ENCODE peak calls at places on chromosomes 1 and 21, in five cellular contexts. A is CD4-positive, alpha-beta T cell; B is GM13976; P is Peyer's patch; I is neural crest cell. G is an unnamed sample.

GRCh38 chr1:230186003-230186863 is 119.2 kb downstream of the GALNT2 start:
- DNase-seq in A (no peak), B (no peak), P (peak), I (no peak), G (peak)

GRCh38 chr1:64282353-64282752 is 78.9 kb downstream of the UBE2U start:
- DNase-seq in A (no peak), B (no peak), P (no peak), I (no peak), G (no peak)

GRCh38 chr1:48493031-48493430 is 21.0 kb upstream of the SPATA6 start:
- DNase-seq in A (no peak), B (no peak), P (no peak), I (no peak), G (no peak)

GRCh38 chr1:185731446-185731845 is 2.7 kb upstream of the HMCN1 start:
- DNase-seq in A (no peak), B (no peak), P (no peak), I (no peak), G (no peak)

GRCh38 chr1:80896957-80897356 is 903.8 kb upstream of the ADGRL2 start:
- DNase-seq in A (no peak), B (no peak), P (no peak), I (no peak), G (no peak)

GRCh38 chr1:239951518-239952130 is 140.1 kb upstream of the FMN2 start:
- DNase-seq in A (peak), B (peak), P (peak), I (peak), G (peak)

GRCh38 chr1:105652109-105652508 is 1404.4 kb upstream of the PRMT6 start:
- DNase-seq in A (no peak), B (no peak), P (no peak), I (no peak), G (no peak)

GRCh38 chr1:1054099-1054700 is 19.9 kb downstream of the RNF223 start:
- DNase-seq in A (no peak), B (no peak), P (no peak), I (no peak), G (no peak)

GRCh38 chr1:76993036-76993435 is 125.8 kb downstream of the ST6GALNAC5 start:
- DNase-seq in A (no peak), B (no peak), P (no peak), I (no peak), G (no peak)

GRCh38 chr1:247769603-247770002 is 9.2 kb upstream of the OR1C1 start:
- DNase-seq in A (no peak), B (no peak), P (no peak), I (no peak), G (no peak)

GRCh38 chr1:234957330-234958065 is 171.1 kb downstream of the TOMM20 start:
- DNase-seq in A (no peak), B (no peak), P (peak), I (no peak), G (no peak)

GRCh38 chr1:12063141-12064072 is at the start of gene TNFRSF8:
- DNase-seq in A (no peak), B (peak), P (no peak), I (no peak), G (peak)

GRCh38 chr1:44485229-44485932 is 80.3 kb downstream of the RNF220 start:
- DNase-seq in A (no peak), B (no peak), P (no peak), I (no peak), G (peak)

GRCh38 chr1:214331827-214332423 is 51.0 kb downstream of the SMYD2 start:
- DNase-seq in A (peak), B (peak), P (peak), I (peak), G (peak)

GRCh38 chr1:25700626-25701025 is 84.0 kb downstream of the MAN1C1 start:
- DNase-seq in A (no peak), B (no peak), P (no peak), I (peak), G (no peak)

GRCh38 chr1:27658951-27659496 is 13.0 kb downstream of the IFI6 start:
- DNase-seq in A (peak), B (peak), P (peak), I (no peak), G (peak)

DNA sequence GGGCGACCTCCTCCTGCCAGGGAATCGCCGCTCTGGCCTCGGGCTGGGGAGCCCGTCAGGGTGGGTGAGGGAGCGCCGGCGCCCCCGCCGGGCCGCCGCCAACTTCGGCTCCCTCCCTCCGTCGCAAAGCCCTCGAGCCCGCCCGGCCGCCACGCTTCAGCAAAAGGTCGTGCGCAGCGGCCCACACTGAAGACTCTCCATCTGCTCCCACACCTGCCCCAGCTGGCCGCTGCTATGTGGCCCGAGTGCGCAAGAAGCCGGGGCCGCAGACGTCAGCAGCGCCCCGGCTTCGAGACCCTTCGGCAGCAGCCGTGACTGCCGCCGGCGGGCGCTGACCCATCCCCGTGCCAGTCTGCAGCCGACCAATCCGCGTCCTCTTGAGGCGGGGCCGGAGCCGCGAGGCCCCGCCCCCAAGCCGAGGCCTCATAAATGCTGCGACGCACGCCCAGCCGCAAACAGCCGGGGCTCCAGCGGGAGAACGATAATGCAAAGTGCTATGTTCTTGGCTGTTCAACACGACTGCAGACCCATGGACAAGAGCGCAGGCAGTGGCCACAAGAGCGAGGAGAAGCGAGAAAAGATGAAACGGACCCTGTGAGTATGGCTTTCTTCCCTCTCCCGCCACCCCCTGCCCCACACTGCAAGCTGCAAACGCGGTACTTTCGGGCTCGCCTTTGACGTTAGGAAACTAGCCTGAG is at the start of gene RGS2:
- DNase-seq in A (peak), B (peak), P (peak), I (peak), G (peak)
- TF ChIP-seq CTCF in A (peak), B (no peak), P (no peak), I (peak), G (no peak)

GRCh38 chr1:242129103-242129502 is 130.2 kb upstream of the MAP1LC3C start:
- DNase-seq in A (no peak), B (peak), P (no peak), I (no peak), G (no peak)
- TF ChIP-seq CTCF in A (no peak), B (no peak), P (no peak), I (peak), G (no peak)

DNA sequence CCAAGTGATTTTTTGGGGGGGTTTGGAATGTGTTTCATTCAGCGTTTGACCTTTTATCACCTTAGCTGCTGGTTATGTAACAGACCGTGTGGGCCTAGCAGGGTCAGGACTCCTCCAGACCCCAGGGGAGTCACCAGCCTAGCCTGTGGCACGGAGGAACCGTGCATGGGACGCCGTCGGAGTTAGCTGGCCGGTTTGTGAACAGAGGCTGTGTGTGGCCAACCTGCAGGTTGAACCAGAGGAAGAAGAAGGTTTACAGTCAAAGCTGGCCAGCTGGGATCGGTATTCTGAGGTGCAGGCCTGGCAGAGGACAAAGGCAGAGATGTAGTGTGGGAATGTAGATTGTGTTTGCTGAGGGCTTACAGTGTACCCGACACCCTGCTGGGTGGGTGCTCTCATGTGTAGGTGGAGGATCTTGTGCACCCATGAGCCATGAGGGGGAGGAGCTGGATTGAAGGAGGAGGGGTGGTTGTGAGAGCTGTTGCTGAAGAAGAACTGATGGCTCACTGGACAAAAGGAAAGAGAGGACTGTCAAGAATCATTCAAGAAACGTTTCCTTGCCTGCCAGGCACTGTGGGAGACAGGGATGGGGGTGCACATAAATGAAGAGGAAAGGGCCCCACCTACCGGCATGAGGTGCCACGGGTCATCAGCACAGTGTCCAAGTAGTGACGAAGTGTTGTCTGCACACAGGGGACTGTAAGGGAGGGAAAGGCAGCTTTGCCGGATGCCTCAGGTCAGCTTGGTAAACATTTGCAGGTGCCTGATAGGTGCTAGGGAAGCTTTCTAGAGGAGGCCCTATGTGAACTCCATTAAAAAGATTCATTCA is 40.0 kb upstream of the PWP2 start:
- DNase-seq in A (no peak), B (no peak), P (no peak), I (no peak), G (no peak)
- TF ChIP-seq CTCF in A (no peak), B (no peak), P (no peak), I (no peak), G (no peak)

DNA sequence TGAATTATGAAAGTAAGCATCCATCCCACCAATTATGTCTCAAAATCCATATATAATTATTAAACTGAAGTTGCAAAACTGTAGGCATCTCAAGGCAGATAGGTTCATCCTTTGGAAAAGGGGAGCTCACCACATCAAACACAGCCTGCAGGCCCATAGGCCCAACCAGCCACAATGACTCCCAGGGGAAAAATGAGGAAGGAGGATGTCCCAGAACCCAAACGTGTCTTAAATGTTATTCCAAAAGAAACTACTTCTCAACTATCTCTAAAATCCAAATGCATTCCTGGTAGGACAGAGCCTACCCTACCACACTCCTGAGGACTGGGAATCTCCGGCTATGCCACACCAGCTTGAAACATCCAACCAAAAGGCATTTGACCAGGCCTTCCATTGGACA is 12.8 kb downstream of the TIAM1 start:
- DNase-seq in A (no peak), B (no peak), P (no peak), I (no peak), G (no peak)
- TF ChIP-seq CTCF in A (no peak), B (no peak), P (no peak), I (no peak), G (no peak)

GRCh38 chr1:224734261-224734935 is 118.3 kb downstream of the CNIH3 start:
- DNase-seq in A (no peak), B (no peak), P (no peak), I (no peak), G (no peak)
- TF ChIP-seq CTCF in A (no peak), B (no peak), P (no peak), I (peak), G (no peak)

DNA sequence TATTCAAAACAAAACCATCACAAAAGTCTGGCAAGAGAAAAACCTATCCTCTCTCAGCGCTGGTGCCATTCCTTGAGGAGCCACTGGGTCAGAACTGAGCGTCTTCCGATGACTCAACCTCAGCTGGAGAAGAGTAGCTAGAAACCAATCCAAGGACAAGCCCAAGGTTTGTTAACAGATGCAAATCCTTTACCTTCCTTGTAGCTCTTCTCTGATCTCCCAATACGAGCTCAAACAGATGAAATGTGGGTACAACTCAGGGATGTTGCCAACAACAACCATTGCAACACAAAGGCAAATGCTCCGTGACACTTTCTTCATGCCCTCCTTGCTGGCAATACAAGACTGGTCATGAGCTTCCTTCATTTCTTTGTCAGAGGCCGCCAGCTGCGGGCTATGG is 337.1 kb downstream of the SIPA1L2 start:
- DNase-seq in A (no peak), B (no peak), P (no peak), I (no peak), G (no peak)
- TF ChIP-seq CTCF in A (no peak), B (no peak), P (no peak), I (no peak), G (no peak)

GRCh38 chr1:201288765-201289164 is 5.5 kb downstream of the PKP1 start:
- DNase-seq in A (no peak), B (no peak), P (no peak), I (no peak), G (no peak)
- TF ChIP-seq CTCF in A (no peak), B (no peak), P (no peak), I (no peak), G (no peak)

GRCh38 chr1:194105381-194105780 is 919.0 kb upstream of the B3GALT2 start:
- DNase-seq in A (no peak), B (no peak), P (no peak), I (no peak), G (no peak)

GRCh38 chr1:194103516-194104246 is 917.3 kb upstream of the B3GALT2 start:
- DNase-seq in A (no peak), B (no peak), P (no peak), I (no peak), G (no peak)

GRCh38 chr1:194104247-194104844 is 917.9 kb upstream of the B3GALT2 start:
- DNase-seq in A (no peak), B (no peak), P (no peak), I (no peak), G (no peak)

GRCh38 chr1:194102607-194103006 is 916.2 kb upstream of the B3GALT2 start:
- DNase-seq in A (no peak), B (no peak), P (no peak), I (no peak), G (no peak)
- TF ChIP-seq CTCF in A (no peak), B (no peak), P (no peak), I (no peak), G (no peak)